ENCODE peak calls at places on chromosome 16, in ten cellular contexts. One of them, this sample, is unnamed.

GRCh38 chr16:13324861-13325260 is 423.5 kb downstream of the SHISA9 start:
- DNase-seq in GM23248: no peak
- DNase-seq in left cardiac atrium: no peak
- DNase-seq in T1000: no peak
- DNase-seq in lung: no peak
- DNase-seq in cardiac fibroblast: no peak
- DNase-seq in tibial artery: no peak
- DNase-seq in mucosa of descending colon: no peak
- DNase-seq in activated gamma-delta T cell: no peak
- DNase-seq in NCI-H1048: no peak
- DNase-seq in this sample: no peak

GRCh38 chr16:12535535-12536411 is 267.9 kb downstream of the CPPED1 start:
- DNase-seq in GM23248: no peak
- DNase-seq in left cardiac atrium: no peak
- DNase-seq in T1000: no peak
- DNase-seq in lung: no peak
- DNase-seq in cardiac fibroblast: no peak
- DNase-seq in tibial artery: no peak
- DNase-seq in mucosa of descending colon: no peak
- DNase-seq in activated gamma-delta T cell: no peak
- DNase-seq in NCI-H1048: no peak
- DNase-seq in this sample: no peak

GRCh38 chr16:787978-788398 is at the start of gene RPUSD1:
- DNase-seq in GM23248: no peak
- DNase-seq in left cardiac atrium: peak; percentile 40
- DNase-seq in T1000: no peak
- DNase-seq in lung: no peak
- DNase-seq in cardiac fibroblast: no peak
- DNase-seq in tibial artery: no peak
- DNase-seq in mucosa of descending colon: no peak
- DNase-seq in activated gamma-delta T cell: no peak
- DNase-seq in NCI-H1048: no peak
- DNase-seq in this sample: no peak

GRCh38 chr16:72664480-72665408 is 383.2 kb downstream of the ZFHX3 start:
- DNase-seq in GM23248: peak; percentile 99
- DNase-seq in left cardiac atrium: peak; percentile 96
- DNase-seq in T1000: peak; percentile 83
- DNase-seq in lung: peak; percentile 97
- DNase-seq in cardiac fibroblast: peak; percentile 100
- DNase-seq in tibial artery: peak; percentile 98
- DNase-seq in mucosa of descending colon: peak; percentile 98
- DNase-seq in activated gamma-delta T cell: peak; percentile 60
- DNase-seq in NCI-H1048: peak; percentile 88
- DNase-seq in this sample: peak; percentile 93

GRCh38 chr16:68088130-68088972 is 3.2 kb downstream of the NFATC3 start:
- DNase-seq in GM23248: no peak
- DNase-seq in left cardiac atrium: no peak
- DNase-seq in T1000: no peak
- DNase-seq in lung: no peak
- DNase-seq in cardiac fibroblast: no peak
- DNase-seq in tibial artery: no peak
- DNase-seq in mucosa of descending colon: no peak
- DNase-seq in activated gamma-delta T cell: no peak
- DNase-seq in NCI-H1048: no peak
- DNase-seq in this sample: no peak

GRCh38 chr16:12575288-12575687 is 228.4 kb downstream of the CPPED1 start:
- DNase-seq in GM23248: no peak
- DNase-seq in left cardiac atrium: no peak
- DNase-seq in T1000: no peak
- DNase-seq in lung: no peak
- DNase-seq in cardiac fibroblast: no peak
- DNase-seq in tibial artery: no peak
- DNase-seq in mucosa of descending colon: no peak
- DNase-seq in activated gamma-delta T cell: no peak
- DNase-seq in NCI-H1048: no peak
- DNase-seq in this sample: no peak

GRCh38 chr16:2963074-2963610 is 933 bp upstream of the KREMEN2 start:
- DNase-seq in GM23248: no peak
- DNase-seq in left cardiac atrium: no peak
- DNase-seq in T1000: no peak
- DNase-seq in lung: no peak
- DNase-seq in cardiac fibroblast: no peak
- DNase-seq in tibial artery: no peak
- DNase-seq in mucosa of descending colon: no peak
- DNase-seq in activated gamma-delta T cell: no peak
- DNase-seq in NCI-H1048: no peak
- DNase-seq in this sample: no peak

GRCh38 chr16:35450648-35451047 is 1991.2 kb downstream of the TP53TG3F start:
- DNase-seq in GM23248: no peak
- DNase-seq in left cardiac atrium: no peak
- DNase-seq in T1000: no peak
- DNase-seq in lung: no peak
- DNase-seq in cardiac fibroblast: no peak
- DNase-seq in tibial artery: no peak
- DNase-seq in mucosa of descending colon: no peak
- DNase-seq in activated gamma-delta T cell: no peak
- DNase-seq in NCI-H1048: no peak
- DNase-seq in this sample: no peak